ENCODE peak calls at places on chromosome 9, in eight cellular contexts. Q is occipital lobe; F is activated CD8-positive, alpha-beta memory T cell treated with anti-CD3 and anti-CD28 coated beads for 48 hours; N is effector memory CD8-positive, alpha-beta T cell; O is GM12865; A is retina; X is H9; E is globus pallidus. V is an unnamed sample.

GRCh38 chr9:120705174-120705573 is 9.1 kb downstream of the MEGF9 start:
- DNase-seq in Q (no peak), F (no peak), N (no peak), O (no peak), A (no peak), X (no peak), E (no peak), V (no peak)

GRCh38 chr9:86807577-86807976 is 139.7 kb downstream of the GAS1 start:
- DNase-seq in Q (no peak), F (no peak), N (no peak), O (no peak), A (peak), X (no peak), E (no peak), V (no peak)

GRCh38 chr9:131649646-131650045 is 90.2 kb downstream of the RAPGEF1 start:
- DNase-seq in Q (no peak), F (no peak), N (no peak), O (no peak), A (no peak), X (no peak), E (no peak), V (no peak)

GRCh38 chr9:131366745-131367401 is 27.0 kb upstream of the PRRC2B start:
- DNase-seq in Q (no peak), F (no peak), N (no peak), O (no peak), A (peak), X (peak), E (no peak), V (no peak)

GRCh38 chr9:128947423-128948310 is at the start of the genes DOLK and NUP188:
- DNase-seq in Q (peak), F (peak), N (peak), O (peak), A (peak), X (peak), E (peak), V (peak)

GRCh38 chr9:133572821-133573361 is 36.3 kb downstream of the FAM163B start:
- DNase-seq in Q (peak), F (no peak), N (no peak), O (no peak), A (no peak), X (no peak), E (peak), V (peak)

GRCh38 chr9:70805953-70806352 is 315.5 kb downstream of the TRPM3 start:
- DNase-seq in Q (no peak), F (no peak), N (no peak), O (no peak), A (peak), X (no peak), E (peak), V (no peak)

GRCh38 chr9:21779397-21779796 is 23.0 kb upstream of the MTAP start:
- DNase-seq in Q (no peak), F (no peak), N (no peak), O (no peak), A (no peak), X (no peak), E (no peak), V (no peak)